ENCODE peak calls at places on chromosomes 5 and 9, in nine cellular contexts. H, W, R, A, U, L, P, B and I are unnamed samples.

GRCh38 chr5:64384761-64385160 is 121.1 kb upstream of the RGS7BP start:
- DNase-seq in W (no peak), B (peak), P (no peak), R (no peak), L (peak), H (no peak), A (no peak), U (no peak), I (no peak)

GRCh38 chr5:107388111-107388861 is 282.5 kb downstream of the EFNA5 start:
- DNase-seq in A (peak), B (peak), H (peak), W (no peak), U (no peak), L (peak), R (no peak), P (peak), I (peak)

GRCh38 chr5:176658817-176659216 is 11.5 kb downstream of the TSPAN17 start:
- DNase-seq in H (peak), R (no peak), W (no peak), L (peak), P (no peak), U (no peak), A (no peak), B (no peak), I (no peak)

GRCh38 chr9:132877818-132878694 is at the start of gene AK8:
- DNase-seq in L (peak), U (peak), A (peak), H (peak), P (no peak), B (peak), R (peak), W (peak), I (no peak)

GRCh38 chr5:126614189-126614588 is 13.4 kb downstream of the PHAX start:
- DNase-seq in H (no peak), W (no peak), R (no peak), P (no peak), A (no peak), U (no peak), B (no peak), L (no peak), I (no peak)

GRCh38 chr5:109191153-109191558 is 218.6 kb downstream of the PJA2 start:
- DNase-seq in W (no peak), U (no peak), P (peak), L (peak), R (peak), B (peak), H (peak), A (peak), I (no peak)

GRCh38 chr5:178368278-178368677 is 135.7 kb upstream of the PHYKPL start:
- DNase-seq in H (no peak), B (no peak), A (no peak), W (no peak), U (no peak), R (no peak), L (no peak), P (no peak), I (no peak)

GRCh38 chr5:97163360-97163764 is 19.7 kb downstream of the RIOK2 start:
- DNase-seq in B (peak), A (no peak), W (no peak), H (peak), L (no peak), R (no peak), U (no peak), P (no peak), I (no peak)

GRCh38 chr9:114811969-114812636 is 6.3 kb upstream of the TNFSF15 start:
- DNase-seq in L (no peak), B (no peak), A (no peak), U (no peak), H (no peak), W (no peak), R (no peak), P (no peak), I (no peak)

GRCh38 chr9:109403766-109404320 is 83.0 kb upstream of the EPB41L4B start:
- DNase-seq in R (no peak), W (no peak), P (no peak), A (no peak), B (no peak), U (no peak), L (no peak), H (no peak), I (no peak)

GRCh38 chr9:135608294-135608998 is 30.9 kb downstream of the GLT6D1 start:
- DNase-seq in H (no peak), B (no peak), L (no peak), A (no peak), R (no peak), P (no peak), U (no peak), W (no peak), I (no peak)

GRCh38 chr5:153513171-153513570 is 22.7 kb downstream of the GRIA1 start:
- DNase-seq in W (no peak), P (peak), A (no peak), L (no peak), R (no peak), H (peak), B (peak), U (no peak), I (peak)

GRCh38 chr9:120711354-120711753 is 2.9 kb downstream of the MEGF9 start:
- DNase-seq in R (no peak), A (no peak), B (no peak), U (peak), L (no peak), W (no peak), H (no peak), P (no peak), I (no peak)

GRCh38 chr9:107487521-107488399 is 1.8 kb downstream of the KLF4 start:
- DNase-seq in H (no peak), B (peak), W (peak), U (peak), L (peak), R (peak), A (peak), P (no peak), I (no peak)

GRCh38 chr5:1324301-1324700 is 20.6 kb downstream of the CLPTM1L start:
- DNase-seq in P (no peak), A (peak), U (no peak), L (no peak), H (no peak), W (peak), B (no peak), R (no peak), I (no peak)

GRCh38 chr5:168366124-168366523 is 74.7 kb downstream of the WWC1 start:
- DNase-seq in L (no peak), B (peak), R (no peak), U (no peak), P (peak), A (no peak), W (no peak), H (peak), I (peak)

GRCh38 chr5:72597456-72597948 is 90.3 kb upstream of the ZNF366 start:
- DNase-seq in P (no peak), R (no peak), U (peak), B (peak), A (no peak), L (no peak), H (peak), W (no peak), I (peak)

GRCh38 chr9:136728548-136729123 is 14.1 kb downstream of the LCN10 start:
- DNase-seq in L (peak), H (peak), U (no peak), W (no peak), P (no peak), B (no peak), A (peak), R (no peak), I (no peak)

GRCh38 chr5:95863383-95863757 is 40.8 kb upstream of the GLRX start:
- DNase-seq in L (peak), H (peak), R (peak), A (no peak), U (no peak), W (no peak), P (no peak), B (peak), I (no peak)

GRCh38 chr5:180463916-180464602 is 30.1 kb upstream of the CNOT6 start:
- DNase-seq in B (no peak), U (no peak), R (no peak), A (no peak), P (no peak), W (no peak), L (no peak), H (no peak), I (no peak)

GRCh38 chr5:170541146-170541769 is 37.4 kb downstream of the KCNIP1 start:
- DNase-seq in H (no peak), P (no peak), L (no peak), U (no peak), R (no peak), B (no peak), A (no peak), W (no peak), I (no peak)

GRCh38 chr5:105872569-105873270 is 1798.0 kb downstream of the EFNA5 start:
- DNase-seq in W (no peak), B (peak), R (no peak), L (no peak), U (no peak), P (no peak), H (no peak), A (no peak), I (no peak)

GRCh38 chr9:131393622-131394463 is at the start of gene PRRC2B:
- DNase-seq in L (peak), R (peak), A (peak), U (peak), H (peak), W (peak), B (peak), P (no peak), I (no peak)

GRCh38 chr5:133749331-133749985 is 137.1 kb upstream of the FSTL4 start:
- DNase-seq in A (no peak), B (no peak), L (no peak), W (no peak), H (no peak), P (no peak), R (no peak), U (no peak), I (no peak)

GRCh38 chr5:9188131-9188530 is 357.7 kb downstream of the SEMA5A start:
- DNase-seq in A (no peak), B (peak), R (no peak), P (peak), W (no peak), H (peak), U (no peak), L (peak), I (peak)

GRCh38 chr5:44845777-44846176 is 37.0 kb downstream of the MRPS30 start:
- DNase-seq in A (no peak), H (no peak), L (no peak), W (no peak), P (no peak), U (no peak), B (no peak), R (no peak), I (no peak)

GRCh38 chr5:138389332-138389731 is 36.8 kb downstream of the KDM3B start:
- DNase-seq in R (no peak), A (no peak), W (no peak), H (no peak), L (no peak), B (peak), U (no peak), P (no peak), I (no peak)

GRCh38 chr5:132473019-132473531 is 17.5 kb downstream of the IRF1 start:
- DNase-seq in H (no peak), B (no peak), U (no peak), A (peak), L (peak), P (no peak), W (peak), R (no peak), I (no peak)

GRCh38 chr9:126397056-126397455 is 70.4 kb downstream of the MVB12B start:
- DNase-seq in H (no peak), W (no peak), B (no peak), L (peak), A (peak), U (peak), P (no peak), R (no peak), I (no peak)
- TF ChIP-seq CTCF in H (no peak), W (peak), B (no peak), L (no peak), A (peak), U (peak), P (no peak), R (no peak), I (no peak)

DNA sequence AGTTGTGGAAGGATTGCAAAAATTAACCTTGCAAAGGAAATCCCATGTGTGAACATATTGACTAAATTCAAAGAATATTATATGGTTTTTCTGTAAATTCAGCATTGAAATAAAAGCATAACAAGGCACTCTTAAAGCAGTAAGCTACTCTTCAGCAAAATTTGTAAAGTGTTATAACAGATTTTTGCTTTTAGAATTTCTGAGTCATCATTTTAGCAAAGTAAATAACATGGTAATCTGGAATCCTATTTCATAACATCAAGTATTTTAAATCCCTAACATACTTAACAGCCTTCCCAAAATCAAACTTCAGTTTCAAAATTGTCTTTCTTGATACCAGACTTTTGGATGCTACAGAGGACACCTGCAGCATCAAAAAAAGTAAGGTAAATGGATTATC is 436.0 kb upstream of the CDH9 start:
- DNase-seq in P (no peak), L (no peak), B (no peak), W (no peak), R (no peak), A (no peak), U (no peak), H (no peak), I (no peak)
- H3K4me3 ChIP-seq in P (no peak), L (peak), B (no peak), W (no peak), R (no peak), A (peak), U (peak), H (no peak), I (no peak)

DNA sequence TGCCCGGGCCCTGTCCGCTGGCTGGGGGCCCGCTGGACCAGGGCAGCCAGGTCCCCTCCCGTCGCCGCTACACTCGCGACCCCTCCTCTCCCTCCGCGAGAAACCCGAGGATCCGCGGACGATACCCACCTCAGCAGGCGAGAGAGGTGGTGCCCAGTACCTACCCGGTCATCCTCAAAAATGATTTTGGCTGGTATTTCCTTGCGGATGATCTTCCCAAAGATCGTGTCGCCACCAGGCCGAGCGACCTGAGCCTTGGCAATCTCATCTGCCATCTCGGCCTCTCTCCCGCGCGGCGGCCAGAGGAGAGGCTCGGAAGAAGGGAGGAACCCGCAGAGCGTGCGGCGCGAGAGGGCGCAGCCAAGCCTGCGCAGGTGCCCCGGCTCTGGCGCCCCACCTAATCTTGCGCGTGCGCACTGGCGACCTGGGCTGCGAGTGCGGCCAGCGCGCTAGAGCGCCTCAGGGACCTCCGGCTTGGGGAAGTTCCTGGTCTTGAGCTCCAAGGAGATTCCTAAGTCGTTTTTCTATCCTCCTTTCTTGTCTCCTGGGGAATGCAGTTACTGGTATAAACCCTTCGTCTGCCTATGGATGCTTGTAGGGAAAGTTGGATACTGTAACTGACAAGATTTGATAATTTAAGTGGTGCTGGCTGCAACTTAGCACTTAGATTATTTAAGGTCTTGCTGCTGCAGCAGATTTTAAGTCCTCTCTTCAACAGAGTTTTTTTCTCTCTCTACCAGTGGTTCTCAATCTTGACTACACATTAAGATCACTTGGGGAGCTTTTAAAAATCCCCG is at the start of gene HINT1:
- DNase-seq in L (peak), U (peak), B (peak), H (peak), P (peak), R (peak), W (peak), A (peak), I (peak)
- TF ChIP-seq CTCF in L (peak), U (peak), B (no peak), H (peak), P (peak), R (no peak), W (peak), A (peak), I (peak)

GRCh38 chr9:92717201-92718085 is 47.2 kb downstream of the BICD2 start:
- DNase-seq in L (peak), A (peak), H (no peak), W (no peak), R (no peak), P (no peak), B (no peak), U (no peak), I (no peak)
- H3K4me3 ChIP-seq in L (no peak), A (no peak), H (no peak), W (no peak), R (no peak), P (no peak), B (no peak), U (no peak), I (no peak)

GRCh38 chr5:29885595-29885994 is 1307.9 kb upstream of the CDH6 start:
- DNase-seq in P (no peak), R (no peak), A (no peak), B (no peak), U (no peak), L (no peak), W (no peak), H (no peak), I (no peak)
- TF ChIP-seq CTCF in P (no peak), R (no peak), A (no peak), B (no peak), U (no peak), L (no peak), W (no peak), H (no peak), I (no peak)